ENCODE peak calls at places on chromosomes 3 and 15, in six cellular contexts. One of them, this sample, is unnamed.

GRCh38 chr3:172334743-172335142 is 113.5 kb downstream of the GHSR start:
- DNase-seq in B cell: no peak
- DNase-seq in MCF 10A: peak; percentile 53
- DNase-seq in neural crest cell: no peak
- DNase-seq in Panc1: no peak
- DNase-seq in Caco-2: no peak
- DNase-seq in this sample: no peak

GRCh38 chr3:126364731-126365301 is 7.6 kb upstream of the KLF15 start:
- DNase-seq in neural crest cell: no peak
- DNase-seq in Caco-2: no peak
- DNase-seq in B cell: no peak
- DNase-seq in MCF 10A: no peak
- DNase-seq in Panc1: no peak
- DNase-seq in this sample: no peak

GRCh38 chr3:66827726-66828125 is 170.4 kb upstream of the KBTBD8 start:
- DNase-seq in MCF 10A: no peak
- DNase-seq in neural crest cell: no peak
- DNase-seq in B cell: no peak
- DNase-seq in Panc1: no peak
- DNase-seq in Caco-2: no peak
- DNase-seq in this sample: no peak

GRCh38 chr15:42385206-42385979 is 26.1 kb downstream of the CAPN3 start:
- DNase-seq in Caco-2: peak; percentile 72
- DNase-seq in neural crest cell: peak; percentile 40
- DNase-seq in B cell: peak; percentile 34
- DNase-seq in Panc1: peak; percentile 30
- DNase-seq in MCF 10A: peak; percentile 60
- DNase-seq in this sample: peak; percentile 54

GRCh38 chr15:85047271-85047948 is 65.8 kb downstream of the PDE8A start:
- DNase-seq in Panc1: peak; percentile 70
- DNase-seq in MCF 10A: peak; percentile 81
- DNase-seq in B cell: no peak
- DNase-seq in neural crest cell: no peak
- DNase-seq in Caco-2: no peak
- DNase-seq in this sample: no peak

GRCh38 chr3:24004171-24004938 is 59.3 kb downstream of the NR1D2 start:
- DNase-seq in B cell: no peak
- DNase-seq in MCF 10A: peak; percentile 35
- DNase-seq in Caco-2: no peak
- DNase-seq in Panc1: no peak
- DNase-seq in neural crest cell: no peak
- DNase-seq in this sample: no peak

GRCh38 chr3:176521531-176522175 is 675.6 kb downstream of the TBL1XR1 start:
- DNase-seq in Caco-2: no peak
- DNase-seq in Panc1: no peak
- DNase-seq in B cell: no peak
- DNase-seq in neural crest cell: no peak
- DNase-seq in MCF 10A: no peak
- DNase-seq in this sample: no peak

GRCh38 chr3:39505866-39506738 is 38.6 kb downstream of the MOBP start:
- DNase-seq in B cell: no peak
- DNase-seq in neural crest cell: no peak
- DNase-seq in Panc1: no peak
- DNase-seq in MCF 10A: no peak
- DNase-seq in Caco-2: no peak
- DNase-seq in this sample: no peak

GRCh38 chr15:94673801-94674200 is 442.4 kb downstream of the MCTP2 start:
- DNase-seq in neural crest cell: no peak
- DNase-seq in MCF 10A: no peak
- DNase-seq in Panc1: no peak
- DNase-seq in Caco-2: no peak
- DNase-seq in B cell: no peak
- DNase-seq in this sample: no peak

GRCh38 chr3:190361791-190362190 is 26.2 kb upstream of the CLDN16 start:
- DNase-seq in neural crest cell: no peak
- DNase-seq in Caco-2: no peak
- DNase-seq in Panc1: no peak
- DNase-seq in B cell: no peak
- DNase-seq in MCF 10A: no peak
- DNase-seq in this sample: no peak

GRCh38 chr15:33358303-33358702 is 47.5 kb downstream of the RYR3 start:
- DNase-seq in Panc1: no peak
- DNase-seq in Caco-2: no peak
- DNase-seq in B cell: no peak
- DNase-seq in neural crest cell: no peak
- DNase-seq in MCF 10A: no peak
- DNase-seq in this sample: no peak

GRCh38 chr15:40047413-40048154 is 8.6 kb upstream of the SRP14 start:
- DNase-seq in Caco-2: no peak
- DNase-seq in MCF 10A: peak; percentile 84
- DNase-seq in Panc1: no peak
- DNase-seq in neural crest cell: no peak
- DNase-seq in B cell: no peak
- DNase-seq in this sample: peak; percentile 77

GRCh38 chr3:117788086-117788485 is 1078.5 kb downstream of the TUSC7 start:
- DNase-seq in Panc1: no peak
- DNase-seq in B cell: no peak
- DNase-seq in neural crest cell: no peak
- DNase-seq in Caco-2: no peak
- DNase-seq in MCF 10A: peak; percentile 20
- DNase-seq in this sample: no peak

GRCh38 chr3:184685646-184686045 is 26.2 kb downstream of the MAGEF1 start:
- DNase-seq in MCF 10A: no peak
- DNase-seq in neural crest cell: no peak
- DNase-seq in B cell: no peak
- DNase-seq in Panc1: no peak
- DNase-seq in Caco-2: no peak
- DNase-seq in this sample: no peak

GRCh38 chr15:80162059-80162554 is 9.3 kb downstream of the FAH start:
- DNase-seq in neural crest cell: no peak
- DNase-seq in B cell: no peak
- DNase-seq in Panc1: no peak
- DNase-seq in MCF 10A: no peak
- DNase-seq in Caco-2: no peak
- DNase-seq in this sample: no peak

GRCh38 chr3:172869356-172869755 is 118.8 kb downstream of the ECT2 start:
- DNase-seq in Panc1: no peak
- DNase-seq in MCF 10A: peak; percentile 93
- DNase-seq in Caco-2: no peak
- DNase-seq in neural crest cell: no peak
- DNase-seq in B cell: no peak
- DNase-seq in this sample: no peak

GRCh38 chr15:79682285-79682684 is 214.5 kb downstream of the MTHFS start:
- DNase-seq in Panc1: no peak
- DNase-seq in B cell: peak; percentile 24
- DNase-seq in Caco-2: no peak
- DNase-seq in neural crest cell: no peak
- DNase-seq in MCF 10A: peak; percentile 74
- DNase-seq in this sample: no peak

GRCh38 chr3:71142440-71143161 is 440.9 kb downstream of the FOXP1 start:
- DNase-seq in neural crest cell: no peak
- DNase-seq in B cell: no peak
- DNase-seq in Panc1: no peak
- DNase-seq in Caco-2: peak; percentile 47
- DNase-seq in MCF 10A: no peak
- DNase-seq in this sample: no peak

GRCh38 chr3:51391566-51392300 is 648 bp downstream of the RBM15B start:
- DNase-seq in B cell: no peak
- DNase-seq in neural crest cell: no peak
- DNase-seq in Panc1: no peak
- DNase-seq in Caco-2: peak; percentile 43
- DNase-seq in MCF 10A: peak; percentile 20
- DNase-seq in this sample: peak; percentile 43

GRCh38 chr3:8223766-8224165 is 277.9 kb upstream of the LMCD1 start:
- DNase-seq in Panc1: no peak
- DNase-seq in neural crest cell: no peak
- DNase-seq in MCF 10A: no peak
- DNase-seq in Caco-2: no peak
- DNase-seq in B cell: no peak
- DNase-seq in this sample: no peak

GRCh38 chr3:23668430-23668904 is 137.3 kb upstream of the UBE2E1 start:
- DNase-seq in MCF 10A: peak; percentile 90
- DNase-seq in neural crest cell: no peak
- DNase-seq in Caco-2: no peak
- DNase-seq in B cell: no peak
- DNase-seq in Panc1: peak; percentile 82
- DNase-seq in this sample: no peak

GRCh38 chr15:32683906-32684584 is 33.8 kb upstream of the GREM1 start:
- DNase-seq in neural crest cell: no peak
- DNase-seq in MCF 10A: peak; percentile 94
- DNase-seq in Panc1: no peak
- DNase-seq in B cell: no peak
- DNase-seq in Caco-2: no peak
- DNase-seq in this sample: no peak

GRCh38 chr15:31442203-31443090 is 115.8 kb downstream of the KLF13 start:
- DNase-seq in B cell: no peak
- DNase-seq in Panc1: no peak
- DNase-seq in MCF 10A: peak; percentile 39
- DNase-seq in neural crest cell: no peak
- DNase-seq in Caco-2: peak; percentile 26
- DNase-seq in this sample: no peak

GRCh38 chr15:31438601-31439265 is 112.1 kb downstream of the KLF13 start:
- DNase-seq in MCF 10A: no peak
- DNase-seq in Caco-2: no peak
- DNase-seq in B cell: no peak
- DNase-seq in neural crest cell: no peak
- DNase-seq in Panc1: no peak
- DNase-seq in this sample: no peak

GRCh38 chr15:31440754-31441298 is 114.2 kb downstream of the KLF13 start:
- DNase-seq in neural crest cell: no peak
- DNase-seq in B cell: no peak
- DNase-seq in Panc1: no peak
- DNase-seq in Caco-2: peak; percentile 27
- DNase-seq in MCF 10A: no peak
- DNase-seq in this sample: peak; percentile 46

GRCh38 chr15:31437686-31438085 is 111.1 kb downstream of the KLF13 start:
- DNase-seq in MCF 10A: no peak
- DNase-seq in Panc1: no peak
- DNase-seq in B cell: peak; percentile 66
- DNase-seq in Caco-2: no peak
- DNase-seq in neural crest cell: no peak
- DNase-seq in this sample: peak; percentile 74

DNA sequence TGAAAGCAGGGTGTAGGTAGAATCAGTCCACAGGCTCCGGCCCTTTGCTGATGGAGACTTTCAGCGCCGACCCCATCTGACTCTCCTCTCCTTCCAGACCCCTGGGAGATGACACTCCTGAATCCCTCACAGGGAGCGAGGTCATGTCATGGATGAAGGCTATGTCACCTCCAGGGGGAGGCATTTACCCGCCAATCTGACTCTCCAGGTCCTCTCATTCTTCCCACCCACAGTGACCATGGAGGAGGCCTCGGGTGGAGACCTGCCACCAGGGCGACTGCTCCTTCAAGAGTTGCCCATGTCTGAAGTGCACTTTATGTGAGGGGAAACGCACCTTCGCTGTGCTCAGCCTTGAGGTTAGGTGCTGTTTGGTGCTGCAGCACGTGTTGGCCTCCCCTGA is 112.7 kb downstream of the KLF13 start:
- DNase-seq in Caco-2: peak; percentile 54
- DNase-seq in MCF 10A: peak; percentile 68
- DNase-seq in neural crest cell: no peak
- DNase-seq in B cell: no peak
- DNase-seq in Panc1: no peak
- DNase-seq in this sample: peak; percentile 47
- TF ChIP-seq CTCF in Caco-2: no peak
- TF ChIP-seq CTCF in MCF 10A: peak; percentile 35
- TF ChIP-seq CTCF in neural crest cell: peak; percentile 18
- TF ChIP-seq CTCF in B cell: peak; percentile 5
- TF ChIP-seq CTCF in Panc1: peak; percentile 72
- TF ChIP-seq CTCF in this sample: peak; percentile 47

DNA sequence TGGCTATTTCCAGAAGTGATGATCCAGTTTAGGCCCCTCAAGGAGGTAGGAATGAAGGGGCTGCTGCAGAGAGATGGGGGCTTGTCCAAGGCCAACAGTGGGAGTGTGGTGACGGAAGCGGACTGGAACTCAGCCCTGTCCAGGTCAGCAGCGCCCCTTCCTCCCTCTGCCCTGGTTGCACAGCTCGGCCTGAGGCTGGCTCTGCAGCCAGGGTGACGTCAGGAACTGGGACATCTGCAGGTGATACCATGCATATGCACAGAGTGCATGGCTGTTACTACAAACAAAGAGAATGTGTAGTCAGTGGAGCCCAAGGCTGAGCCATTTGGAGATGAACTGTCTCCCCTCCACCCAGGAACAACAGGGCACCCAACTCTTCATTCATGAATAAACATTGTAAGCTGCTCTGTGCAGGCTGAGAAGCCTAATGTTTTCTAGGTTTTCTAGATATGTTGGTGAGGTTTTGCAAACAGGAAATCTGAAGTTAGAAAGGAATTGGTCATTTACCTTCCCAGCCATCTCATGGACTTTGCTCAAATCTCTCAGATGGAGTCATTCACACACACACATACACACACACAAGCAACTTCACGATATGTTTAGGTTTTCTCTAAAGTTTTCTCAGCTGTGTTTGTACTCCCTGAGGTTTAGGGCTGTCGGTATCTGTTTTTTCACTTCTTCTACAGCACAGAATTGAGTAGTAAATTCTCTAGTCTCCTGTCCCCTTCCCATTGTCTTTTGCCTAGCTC is 117.2 kb downstream of the TLE3 start:
- DNase-seq in neural crest cell: no peak
- DNase-seq in Caco-2: no peak
- DNase-seq in B cell: no peak
- DNase-seq in Panc1: no peak
- DNase-seq in MCF 10A: no peak
- DNase-seq in this sample: peak; percentile 43
- TF ChIP-seq CTCF in neural crest cell: no peak
- TF ChIP-seq CTCF in Caco-2: no peak
- TF ChIP-seq CTCF in B cell: peak; percentile 13
- TF ChIP-seq CTCF in Panc1: no peak
- TF ChIP-seq CTCF in MCF 10A: no peak
- TF ChIP-seq CTCF in this sample: no peak

DNA sequence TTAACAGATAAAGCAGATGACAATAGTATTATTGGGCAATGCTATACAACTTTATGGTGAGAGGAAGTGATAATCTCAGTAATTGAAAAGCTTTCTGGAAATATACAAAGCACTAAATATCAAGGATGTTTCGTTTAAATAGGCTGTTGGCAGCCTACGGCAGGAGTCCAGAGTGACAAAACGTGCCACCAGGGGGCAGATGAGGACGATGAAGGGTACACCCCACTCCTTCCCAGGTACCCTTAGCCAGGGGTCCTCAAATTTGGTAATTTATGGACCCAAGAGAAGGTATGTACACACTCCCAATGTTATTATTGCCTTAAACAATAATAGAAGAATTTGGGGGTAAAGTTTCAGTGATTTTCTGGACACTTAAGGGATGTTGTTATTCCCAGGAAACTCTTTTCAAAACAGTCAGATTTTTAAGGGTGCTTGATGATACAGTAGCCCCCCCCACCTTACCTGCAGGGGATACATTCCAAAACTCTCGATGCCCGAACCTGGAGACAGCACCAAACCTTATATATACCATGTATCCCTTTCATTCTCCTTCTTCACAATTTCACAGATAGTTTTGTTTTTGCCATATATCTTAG is 1.4 kb upstream of the MAGEL2 start:
- DNase-seq in MCF 10A: no peak
- DNase-seq in B cell: no peak
- DNase-seq in neural crest cell: peak; percentile 59
- DNase-seq in Panc1: no peak
- DNase-seq in Caco-2: peak; percentile 66
- DNase-seq in this sample: no peak
- TF ChIP-seq CTCF in MCF 10A: peak; percentile 24
- TF ChIP-seq CTCF in B cell: peak; percentile 35
- TF ChIP-seq CTCF in neural crest cell: peak; percentile 73
- TF ChIP-seq CTCF in Panc1: peak; percentile 83
- TF ChIP-seq CTCF in Caco-2: peak; percentile 85
- TF ChIP-seq CTCF in this sample: peak; percentile 28

GRCh38 chr3:152508705-152509104 is 240.0 kb downstream of the MBNL1 start:
- DNase-seq in MCF 10A: peak; percentile 31
- DNase-seq in B cell: no peak
- DNase-seq in neural crest cell: no peak
- DNase-seq in Caco-2: peak; percentile 24
- DNase-seq in Panc1: no peak
- DNase-seq in this sample: no peak
- TF ChIP-seq CTCF in MCF 10A: peak; percentile 35
- TF ChIP-seq CTCF in B cell: peak; percentile 70
- TF ChIP-seq CTCF in neural crest cell: peak; percentile 62
- TF ChIP-seq CTCF in Caco-2: peak; percentile 22
- TF ChIP-seq CTCF in Panc1: peak; percentile 34
- TF ChIP-seq CTCF in this sample: peak; percentile 37

This sample was measured in GM10248.